ENCODE peak calls at places on chromosomes 4 and X, in five cellular contexts. One of them, this sample, is unnamed.

GRCh38 chrX:149937881-149938426 is 337 bp downstream of the EOLA2 start:
- DNase-seq in suprapubic skin: peak
- DNase-seq in transverse colon: peak
- DNase-seq in GM23338: peak
- DNase-seq in SK-N-SH: no peak
- DNase-seq in this sample: peak

GRCh38 chr4:181597766-181598165 is 645.4 kb upstream of the TENM3 start:
- DNase-seq in transverse colon: no peak
- DNase-seq in SK-N-SH: no peak
- DNase-seq in GM23338: no peak
- DNase-seq in suprapubic skin: no peak
- DNase-seq in this sample: no peak

GRCh38 chr4:138158746-138159297 is 83.3 kb downstream of the SLC7A11 start:
- DNase-seq in GM23338: no peak
- DNase-seq in suprapubic skin: no peak
- DNase-seq in transverse colon: no peak
- DNase-seq in SK-N-SH: no peak
- DNase-seq in this sample: no peak

GRCh38 chr4:140186651-140187315 is 32.8 kb upstream of the MAML3 start:
- DNase-seq in GM23338: no peak
- DNase-seq in SK-N-SH: no peak
- DNase-seq in suprapubic skin: no peak
- DNase-seq in transverse colon: peak
- DNase-seq in this sample: peak

GRCh38 chr4:105741548-105741947 is 33.0 kb downstream of the GSTCD start:
- DNase-seq in transverse colon: no peak
- DNase-seq in GM23338: no peak
- DNase-seq in suprapubic skin: no peak
- DNase-seq in SK-N-SH: peak
- DNase-seq in this sample: no peak

GRCh38 chrX:20061869-20062254 is 54.8 kb downstream of the MAP7D2 start:
- DNase-seq in transverse colon: no peak
- DNase-seq in GM23338: no peak
- DNase-seq in suprapubic skin: no peak
- DNase-seq in SK-N-SH: no peak
- DNase-seq in this sample: no peak

GRCh38 chr4:52627876-52628275 is 31.2 kb downstream of the USP46 start:
- DNase-seq in transverse colon: no peak
- DNase-seq in SK-N-SH: no peak
- DNase-seq in GM23338: no peak
- DNase-seq in suprapubic skin: no peak
- DNase-seq in this sample: no peak

GRCh38 chr4:126733301-126733700 is 899.5 kb upstream of the INTU start:
- DNase-seq in SK-N-SH: no peak
- DNase-seq in GM23338: no peak
- DNase-seq in transverse colon: no peak
- DNase-seq in suprapubic skin: no peak
- DNase-seq in this sample: no peak

GRCh38 chr4:168551945-168552695 is 55.3 kb downstream of the PALLD start:
- DNase-seq in GM23338: peak
- DNase-seq in SK-N-SH: no peak
- DNase-seq in suprapubic skin: no peak
- DNase-seq in transverse colon: no peak
- DNase-seq in this sample: no peak

GRCh38 chr4:142812091-142812490 is 34.0 kb downstream of the INPP4B start:
- DNase-seq in transverse colon: no peak
- DNase-seq in GM23338: no peak
- DNase-seq in suprapubic skin: no peak
- DNase-seq in SK-N-SH: no peak
- DNase-seq in this sample: no peak

GRCh38 chr4:89754531-89754930 is 82.4 kb downstream of the SNCA start:
- DNase-seq in SK-N-SH: no peak
- DNase-seq in transverse colon: no peak
- DNase-seq in GM23338: no peak
- DNase-seq in suprapubic skin: no peak
- DNase-seq in this sample: no peak

GRCh38 chr4:150302553-150302952 is 224.3 kb downstream of the DCLK2 start:
- DNase-seq in transverse colon: no peak
- DNase-seq in GM23338: no peak
- DNase-seq in suprapubic skin: no peak
- DNase-seq in SK-N-SH: no peak
- DNase-seq in this sample: peak

GRCh38 chrX:638482-639131 is 8.0 kb downstream of the SHOX start:
- DNase-seq in suprapubic skin: no peak
- DNase-seq in SK-N-SH: no peak
- DNase-seq in GM23338: peak
- DNase-seq in transverse colon: peak
- DNase-seq in this sample: peak

GRCh38 chr4:34046580-34046979 is 2197.7 kb downstream of the ARAP2 start:
- DNase-seq in SK-N-SH: no peak
- DNase-seq in transverse colon: no peak
- DNase-seq in suprapubic skin: no peak
- DNase-seq in GM23338: no peak
- DNase-seq in this sample: no peak

GRCh38 chr4:61336911-61337310 is 136.8 kb downstream of the ADGRL3 start:
- DNase-seq in suprapubic skin: no peak
- DNase-seq in GM23338: peak
- DNase-seq in SK-N-SH: no peak
- DNase-seq in transverse colon: no peak
- DNase-seq in this sample: no peak

GRCh38 chr4:181909368-181909767 is 333.8 kb upstream of the TENM3 start:
- DNase-seq in GM23338: no peak
- DNase-seq in SK-N-SH: no peak
- DNase-seq in suprapubic skin: no peak
- DNase-seq in transverse colon: no peak
- DNase-seq in this sample: no peak

DNA sequence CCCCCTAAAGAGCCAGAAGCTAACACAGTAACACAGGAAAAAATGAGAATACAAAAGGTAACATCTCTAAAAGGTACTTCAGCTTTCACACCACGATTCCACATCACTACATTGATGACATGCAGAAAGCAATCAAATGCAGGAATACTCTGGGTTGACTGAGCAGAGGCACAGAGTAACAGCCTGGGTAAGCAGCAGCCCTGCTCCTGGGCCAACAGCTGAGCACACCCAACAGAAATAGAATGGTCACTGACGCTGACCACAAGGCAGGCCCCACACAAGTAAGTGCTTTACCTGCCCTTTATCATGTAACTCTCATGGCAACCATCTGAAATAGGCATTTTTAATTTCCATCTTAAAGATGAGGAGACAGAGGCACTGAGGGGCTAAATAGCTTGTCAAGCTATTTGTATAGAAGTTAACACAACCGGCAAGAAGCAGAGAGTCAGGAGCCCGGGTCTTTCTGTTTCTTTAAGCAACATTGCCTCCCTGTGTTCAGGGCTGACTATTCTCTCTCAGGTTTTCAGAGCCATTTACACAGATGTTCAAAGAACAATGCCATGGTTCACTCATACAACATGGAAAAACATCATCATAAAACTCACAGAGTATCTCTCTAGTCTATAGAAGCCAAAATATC is 168.9 kb downstream of the ZNF674 start:
- DNase-seq in transverse colon: peak
- DNase-seq in suprapubic skin: no peak
- DNase-seq in SK-N-SH: no peak
- DNase-seq in GM23338: peak
- DNase-seq in this sample: no peak
- H3K27ac ChIP-seq in transverse colon: no peak
- H3K27ac ChIP-seq in suprapubic skin: no peak
- H3K27ac ChIP-seq in SK-N-SH: peak
- H3K27ac ChIP-seq in GM23338: peak
- H3K27ac ChIP-seq in this sample: no peak

DNA sequence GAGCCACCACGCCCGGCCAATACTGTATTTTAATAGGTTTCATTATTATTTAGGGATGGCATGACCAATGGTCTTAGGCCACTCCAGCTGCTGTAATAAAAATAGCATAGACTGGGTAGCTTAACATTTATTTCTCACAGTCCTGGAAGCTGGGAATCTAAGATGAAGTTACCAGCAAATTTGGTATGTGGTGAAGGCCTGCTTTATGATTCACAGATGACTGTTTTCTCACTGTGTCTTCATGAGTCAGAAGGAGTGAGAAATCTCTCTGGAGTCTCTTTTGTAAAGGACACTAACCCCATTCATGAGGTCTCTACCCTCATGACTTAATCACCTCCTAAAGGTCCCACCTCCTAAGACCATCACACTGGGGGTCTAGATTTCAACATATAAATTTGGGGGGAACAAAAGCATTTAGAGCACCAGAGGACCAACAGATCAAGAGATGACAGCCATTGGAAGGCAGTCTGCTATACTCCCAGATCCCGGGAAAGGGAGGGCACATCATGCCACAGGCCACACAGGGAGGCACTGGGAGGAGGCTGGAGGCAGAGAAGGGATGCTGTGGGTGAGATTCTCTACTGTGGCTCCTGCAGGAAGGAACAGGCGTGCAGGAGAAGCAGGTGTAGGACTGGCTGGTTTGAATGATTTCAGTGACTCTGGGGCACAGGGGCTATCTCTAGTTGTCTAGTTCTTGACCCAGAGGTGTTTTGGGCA is 335.8 kb upstream of the SFRP2 start:
- DNase-seq in suprapubic skin: no peak
- DNase-seq in SK-N-SH: no peak
- DNase-seq in transverse colon: no peak
- DNase-seq in GM23338: no peak
- DNase-seq in this sample: no peak
- TF ChIP-seq CTCF in suprapubic skin: no peak
- TF ChIP-seq CTCF in SK-N-SH: no peak
- TF ChIP-seq CTCF in transverse colon: no peak
- TF ChIP-seq CTCF in GM23338: no peak
- TF ChIP-seq CTCF in this sample: no peak

GRCh38 chrX:153922286-153922573 is 3.8 kb downstream of the ARHGAP4 start:
- DNase-seq in SK-N-SH: no peak
- DNase-seq in GM23338: no peak
- DNase-seq in transverse colon: no peak
- DNase-seq in suprapubic skin: peak
- DNase-seq in this sample: no peak

GRCh38 chrX:153921070-153921469 is 5.0 kb downstream of the ARHGAP4 start:
- DNase-seq in SK-N-SH: peak
- DNase-seq in suprapubic skin: no peak
- DNase-seq in GM23338: no peak
- DNase-seq in transverse colon: no peak
- DNase-seq in this sample: no peak

GRCh38 chrX:153924149-153924861 is 1.8 kb downstream of the ARHGAP4 start:
- DNase-seq in SK-N-SH: no peak
- DNase-seq in GM23338: peak
- DNase-seq in transverse colon: peak
- DNase-seq in suprapubic skin: peak
- DNase-seq in this sample: no peak

GRCh38 chrX:153921511-153922285 is 4.4 kb downstream of the ARHGAP4 start:
- DNase-seq in suprapubic skin: no peak
- DNase-seq in SK-N-SH: peak
- DNase-seq in GM23338: no peak
- DNase-seq in transverse colon: no peak
- DNase-seq in this sample: no peak

GRCh38 chrX:153922932-153923857 is 2.9 kb downstream of the ARHGAP4 start:
- DNase-seq in SK-N-SH: peak
- DNase-seq in transverse colon: peak
- DNase-seq in GM23338: peak
- DNase-seq in suprapubic skin: peak
- DNase-seq in this sample: peak
- TF ChIP-seq POLR2AphosphoS5 in SK-N-SH: no peak
- TF ChIP-seq POLR2AphosphoS5 in transverse colon: no peak
- TF ChIP-seq POLR2AphosphoS5 in GM23338: no peak
- TF ChIP-seq POLR2AphosphoS5 in suprapubic skin: no peak
- TF ChIP-seq POLR2AphosphoS5 in this sample: no peak

DNA sequence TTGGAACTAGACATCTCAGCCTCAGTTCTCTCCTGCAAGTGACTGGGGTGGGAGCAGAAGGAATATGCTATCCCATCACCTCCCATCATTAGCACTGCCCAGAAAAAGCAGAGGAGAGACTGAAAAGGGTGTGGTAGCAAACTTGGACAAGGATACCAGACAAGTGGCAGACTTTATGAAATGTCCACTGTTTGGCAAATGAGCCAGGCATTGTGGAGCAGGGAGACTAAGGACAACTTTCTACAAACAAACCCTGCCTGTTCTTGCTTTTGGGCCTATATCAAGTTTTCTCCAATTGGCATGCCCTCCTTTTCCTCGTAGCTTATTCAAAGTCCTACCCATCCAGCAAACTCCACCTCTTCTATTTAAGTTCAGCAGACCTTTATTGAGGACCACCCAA is 41.6 kb downstream of the ZCCHC12 start:
- DNase-seq in suprapubic skin: no peak
- DNase-seq in transverse colon: no peak
- DNase-seq in GM23338: no peak
- DNase-seq in SK-N-SH: no peak
- DNase-seq in this sample: no peak
- H3K27ac ChIP-seq in suprapubic skin: no peak
- H3K27ac ChIP-seq in transverse colon: no peak
- H3K27ac ChIP-seq in GM23338: no peak
- H3K27ac ChIP-seq in SK-N-SH: no peak
- H3K27ac ChIP-seq in this sample: no peak

GRCh38 chrX:102516314-102516936 is at the start of gene TMSB15A:
- DNase-seq in suprapubic skin: peak
- DNase-seq in transverse colon: peak
- DNase-seq in GM23338: peak
- DNase-seq in SK-N-SH: peak
- DNase-seq in this sample: peak

GRCh38 chrX:102514536-102514935 is 2.0 kb downstream of the TMSB15A start:
- DNase-seq in GM23338: no peak
- DNase-seq in suprapubic skin: no peak
- DNase-seq in SK-N-SH: no peak
- DNase-seq in transverse colon: no peak
- DNase-seq in this sample: no peak

DNA sequence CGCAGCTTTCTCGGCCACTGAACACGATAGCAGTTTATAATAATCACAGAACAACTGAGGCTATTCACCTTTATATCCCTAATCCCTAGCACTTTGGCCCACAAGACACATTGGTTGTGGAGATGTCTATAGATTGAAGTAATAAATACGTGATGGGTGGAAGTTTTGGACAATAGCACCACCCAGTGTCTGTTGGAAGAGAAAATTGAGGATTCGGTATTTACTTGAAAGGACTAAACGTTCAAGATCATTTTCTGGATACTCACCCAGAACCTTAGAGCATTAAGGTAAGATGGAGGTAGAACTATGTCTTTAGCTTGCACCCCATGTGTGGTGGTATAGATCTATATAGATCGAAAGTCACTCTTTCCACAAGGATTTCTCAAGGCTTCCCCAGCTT is 792 bp upstream of the TMSB15A start:
- DNase-seq in SK-N-SH: peak
- DNase-seq in suprapubic skin: no peak
- DNase-seq in transverse colon: no peak
- DNase-seq in GM23338: peak
- DNase-seq in this sample: no peak
- TF ChIP-seq CTCF in SK-N-SH: peak
- TF ChIP-seq CTCF in suprapubic skin: no peak
- TF ChIP-seq CTCF in transverse colon: no peak
- TF ChIP-seq CTCF in GM23338: peak
- TF ChIP-seq CTCF in this sample: no peak